ENCODE peak calls at places on chromosomes 16 and 17, in eight cellular contexts. N is DMS153; W is non-pigmented ciliary epithelial cell; S is substantia nigra; G is anterior cingulate cortex; J is stimulated activated CD8-positive, alpha-beta memory T cell treated with anti-CD3 and anti-CD28 coated beads, Interleukin-7, amount 100 ng/mL, for 4 hours; U is islet precursor cell; D is neural progenitor cell. C is an unnamed sample.

GRCh38 chr16:57150682-57151330 is 35.0 kb downstream of the PSME3IP1 start:
- DNase-seq in D (no peak), N (no peak), J (no peak), U (no peak), G (no peak), S (no peak), W (no peak), C (no peak)

GRCh38 chr16:25177831-25178688 is 38.7 kb upstream of the AQP8 start:
- DNase-seq in G (no peak), J (no peak), N (no peak), D (no peak), S (no peak), U (no peak), W (no peak), C (no peak)

GRCh38 chr17:72342061-72342460 is 221.2 kb downstream of the SOX9 start:
- DNase-seq in S (no peak), W (no peak), N (no peak), G (peak; percentile 42), J (no peak), U (no peak), D (no peak), C (no peak)

GRCh38 chr16:80346160-80346632 is 194.6 kb upstream of the DYNLRB2 start:
- DNase-seq in J (no peak), W (no peak), N (no peak), S (peak; percentile 16), U (no peak), G (no peak), D (peak; percentile 70), C (no peak)

GRCh38 chr16:50301626-50302471 is 35.5 kb downstream of the ADCY7 start:
- DNase-seq in D (no peak), G (no peak), N (no peak), W (no peak), J (no peak), S (no peak), U (peak; percentile 95), C (peak; percentile 59)

GRCh38 chr16:74034862-74035261 is 261.8 kb upstream of the PSMD7 start:
- DNase-seq in G (no peak), W (no peak), N (peak; percentile 38), U (no peak), D (peak; percentile 66), S (no peak), J (no peak), C (no peak)

GRCh38 chr16:14013571-14014283 is 57.4 kb upstream of the MRTFB start:
- DNase-seq in S (no peak), W (peak; percentile 67), N (peak; percentile 65), G (no peak), J (no peak), U (no peak), D (no peak), C (no peak)

GRCh38 chr16:30896203-30896889 is at the start of gene CTF1:
- DNase-seq in U (peak; percentile 96), S (peak; percentile 40), D (peak; percentile 92), G (peak; percentile 42), N (peak; percentile 52), J (no peak), W (no peak), C (peak; percentile 93)

GRCh38 chr17:34703533-34703932 is 124.2 kb downstream of the TMEM132E start:
- DNase-seq in N (no peak), D (peak; percentile 96), W (no peak), S (no peak), G (no peak), J (no peak), U (peak; percentile 86), C (no peak)

GRCh38 chr17:31327534-31328526 is 6.4 kb upstream of the EVI2A start:
- DNase-seq in S (no peak), W (peak; percentile 85), G (no peak), U (no peak), N (no peak), D (no peak), J (no peak), C (no peak)

GRCh38 chr16:19583665-19584300 is 28.3 kb downstream of the VPS35L start:
- DNase-seq in W (no peak), D (peak; percentile 56), U (no peak), S (no peak), J (no peak), N (no peak), G (no peak), C (no peak)

GRCh38 chr17:38687291-38687690 is 12.5 kb upstream of the EPOP start:
- DNase-seq in W (peak; percentile 28), S (no peak), N (no peak), D (no peak), U (no peak), J (no peak), G (peak; percentile 29), C (no peak)

GRCh38 chr17:74361613-74362391 is at the start of gene BTBD17:
- DNase-seq in N (peak; percentile 60), G (peak; percentile 27), U (peak; percentile 92), D (peak; percentile 97), J (no peak), W (no peak), S (peak; percentile 66), C (peak; percentile 58)

GRCh38 chr17:48278755-48279491 is 151.1 kb downstream of the SKAP1 start:
- DNase-seq in D (no peak), J (no peak), N (no peak), W (no peak), U (no peak), G (no peak), S (no peak), C (no peak)

GRCh38 chr16:75251280-75252048 is at the start of gene BCAR1:
- DNase-seq in J (no peak), S (peak; percentile 74), N (peak; percentile 73), D (peak; percentile 97), W (peak; percentile 62), G (peak; percentile 82), U (peak; percentile 98), C (peak; percentile 92)

GRCh38 chr16:14001521-14001920 is 69.6 kb upstream of the MRTFB start:
- DNase-seq in S (no peak), N (no peak), U (peak; percentile 42), D (no peak), G (no peak), W (no peak), J (no peak), C (no peak)

GRCh38 chr17:80832266-80832676 is 159.4 kb upstream of the CHMP6 start:
- DNase-seq in W (no peak), J (no peak), U (peak; percentile 88), D (peak; percentile 42), S (peak; percentile 13), N (peak; percentile 65), G (peak; percentile 63), C (peak; percentile 55)

GRCh38 chr17:35345926-35346771 is 27.3 kb downstream of the SLFN11 start:
- DNase-seq in G (no peak), D (peak; percentile 38), N (peak; percentile 11), U (peak; percentile 76), J (peak; percentile 17), S (no peak), W (no peak), C (peak; percentile 93)

GRCh38 chr17:31663576-31663975 is 195.5 kb downstream of the COPRS start:
- DNase-seq in G (no peak), U (no peak), D (no peak), S (no peak), W (no peak), J (no peak), N (no peak), C (no peak)

GRCh38 chr16:81014672-81015071 is 7.7 kb downstream of the CENPN start:
- DNase-seq in S (no peak), G (no peak), W (no peak), N (no peak), U (no peak), D (no peak), J (no peak), C (no peak)

GRCh38 chr17:57868007-57868774 is 18.3 kb upstream of the MRPS23 start:
- DNase-seq in J (no peak), U (peak; percentile 99), N (peak; percentile 41), G (peak; percentile 6), D (peak; percentile 84), S (no peak), W (no peak), C (peak; percentile 89)

GRCh38 chr17:285751-286422 is 66.7 kb downstream of the RPH3AL start:
- DNase-seq in G (no peak), J (no peak), U (no peak), S (no peak), D (no peak), W (no peak), N (no peak), C (no peak)

GRCh38 chr17:18959071-18959844 is 7.3 kb downstream of the SLC5A10 start:
- DNase-seq in S (no peak), U (peak; percentile 88), W (no peak), J (no peak), D (peak; percentile 39), G (no peak), N (no peak), C (no peak)

GRCh38 chr16:25707553-25707952 is 15.8 kb downstream of the HS3ST4 start:
- DNase-seq in D (no peak), G (no peak), J (no peak), N (no peak), S (no peak), U (peak; percentile 13), W (no peak), C (no peak)

GRCh38 chr17:20922128-20922670 is 120.6 kb downstream of the USP22 start:
- DNase-seq in J (no peak), D (no peak), N (no peak), U (no peak), W (no peak), S (no peak), G (no peak), C (peak; percentile 59)

GRCh38 chr17:28325221-28325620 is 6.2 kb downstream of the TMEM97 start:
- DNase-seq in U (peak; percentile 38), N (no peak), J (no peak), S (no peak), D (no peak), G (no peak), W (no peak), C (no peak)

C was measured in right cardiac atrium.